ENCODE peak calls at places on chromosomes 2 and 18, in eight cellular contexts. One of them, this sample, is unnamed.

GRCh38 chr18:49668583-49669290 is 106.9 kb downstream of the LIPG start:
- DNase-seq in globus pallidus: peak; percentile 29
- DNase-seq in NCI-H748 treated with DMSO at 0.1 percent for 48 hours: peak; percentile 13
- DNase-seq in non-pigmented ciliary epithelial cell: no peak
- DNase-seq in GM19239: no peak
- DNase-seq in HS-27A: no peak
- DNase-seq in adipocyte: no peak
- DNase-seq in NCI-H1105: peak; percentile 40
- DNase-seq in this sample: peak; percentile 54

GRCh38 chr2:239283288-239283945 is 117.4 kb downstream of the HDAC4 start:
- DNase-seq in adipocyte: no peak
- DNase-seq in GM19239: no peak
- DNase-seq in globus pallidus: no peak
- DNase-seq in HS-27A: no peak
- DNase-seq in NCI-H1105: no peak
- DNase-seq in non-pigmented ciliary epithelial cell: no peak
- DNase-seq in NCI-H748 treated with DMSO at 0.1 percent for 48 hours: no peak
- DNase-seq in this sample: no peak

GRCh38 chr2:26735883-26736588 is 28.0 kb upstream of the SLC35F6 start:
- DNase-seq in globus pallidus: no peak
- DNase-seq in NCI-H1105: no peak
- DNase-seq in HS-27A: no peak
- DNase-seq in adipocyte: no peak
- DNase-seq in GM19239: no peak
- DNase-seq in non-pigmented ciliary epithelial cell: no peak
- DNase-seq in NCI-H748 treated with DMSO at 0.1 percent for 48 hours: no peak
- DNase-seq in this sample: no peak

GRCh38 chr2:10839813-10840212 is 27.2 kb upstream of the PDIA6 start:
- DNase-seq in non-pigmented ciliary epithelial cell: no peak
- DNase-seq in GM19239: no peak
- DNase-seq in NCI-H748 treated with DMSO at 0.1 percent for 48 hours: no peak
- DNase-seq in HS-27A: no peak
- DNase-seq in adipocyte: peak; percentile 48
- DNase-seq in NCI-H1105: no peak
- DNase-seq in globus pallidus: no peak
- DNase-seq in this sample: peak; percentile 23

GRCh38 chr2:97936199-97936598 is 59.5 kb downstream of the TMEM131 start:
- DNase-seq in adipocyte: no peak
- DNase-seq in NCI-H748 treated with DMSO at 0.1 percent for 48 hours: peak; percentile 76
- DNase-seq in NCI-H1105: peak; percentile 59
- DNase-seq in non-pigmented ciliary epithelial cell: no peak
- DNase-seq in globus pallidus: no peak
- DNase-seq in HS-27A: no peak
- DNase-seq in GM19239: no peak
- DNase-seq in this sample: no peak

GRCh38 chr2:75719616-75720015 is 8.9 kb upstream of the GCFC2 start:
- DNase-seq in globus pallidus: no peak
- DNase-seq in NCI-H748 treated with DMSO at 0.1 percent for 48 hours: no peak
- DNase-seq in NCI-H1105: no peak
- DNase-seq in GM19239: no peak
- DNase-seq in adipocyte: no peak
- DNase-seq in HS-27A: no peak
- DNase-seq in non-pigmented ciliary epithelial cell: no peak
- DNase-seq in this sample: no peak

GRCh38 chr2:102051659-102052366 is 60.1 kb downstream of the IL1R2 start:
- DNase-seq in NCI-H1105: no peak
- DNase-seq in HS-27A: no peak
- DNase-seq in non-pigmented ciliary epithelial cell: no peak
- DNase-seq in globus pallidus: no peak
- DNase-seq in GM19239: no peak
- DNase-seq in adipocyte: no peak
- DNase-seq in NCI-H748 treated with DMSO at 0.1 percent for 48 hours: no peak
- DNase-seq in this sample: peak; percentile 54

GRCh38 chr2:96505231-96505889 is at the start of gene NEURL3:
- DNase-seq in GM19239: no peak
- DNase-seq in HS-27A: no peak
- DNase-seq in adipocyte: peak; percentile 40
- DNase-seq in NCI-H1105: no peak
- DNase-seq in NCI-H748 treated with DMSO at 0.1 percent for 48 hours: no peak
- DNase-seq in non-pigmented ciliary epithelial cell: no peak
- DNase-seq in globus pallidus: no peak
- DNase-seq in this sample: peak; percentile 50

GRCh38 chr2:42976400-42976799 is 184.0 kb upstream of the HAAO start:
- DNase-seq in NCI-H748 treated with DMSO at 0.1 percent for 48 hours: no peak
- DNase-seq in adipocyte: no peak
- DNase-seq in GM19239: no peak
- DNase-seq in non-pigmented ciliary epithelial cell: no peak
- DNase-seq in NCI-H1105: no peak
- DNase-seq in HS-27A: no peak
- DNase-seq in globus pallidus: no peak
- DNase-seq in this sample: no peak

GRCh38 chr2:218146056-218146455 is 20.2 kb downstream of the CXCR2 start:
- DNase-seq in adipocyte: no peak
- DNase-seq in NCI-H1105: no peak
- DNase-seq in HS-27A: no peak
- DNase-seq in globus pallidus: no peak
- DNase-seq in GM19239: no peak
- DNase-seq in non-pigmented ciliary epithelial cell: no peak
- DNase-seq in NCI-H748 treated with DMSO at 0.1 percent for 48 hours: no peak
- DNase-seq in this sample: no peak

GRCh38 chr2:117979911-117980341 is 33.9 kb downstream of the CCDC93 start:
- DNase-seq in non-pigmented ciliary epithelial cell: peak; percentile 18
- DNase-seq in GM19239: no peak
- DNase-seq in NCI-H1105: no peak
- DNase-seq in globus pallidus: peak; percentile 35
- DNase-seq in HS-27A: no peak
- DNase-seq in adipocyte: peak; percentile 36
- DNase-seq in NCI-H748 treated with DMSO at 0.1 percent for 48 hours: no peak
- DNase-seq in this sample: no peak

GRCh38 chr2:200616656-200617055 is 30.8 kb downstream of the AOX1 start:
- DNase-seq in HS-27A: no peak
- DNase-seq in globus pallidus: no peak
- DNase-seq in adipocyte: peak; percentile 51
- DNase-seq in GM19239: no peak
- DNase-seq in NCI-H748 treated with DMSO at 0.1 percent for 48 hours: no peak
- DNase-seq in non-pigmented ciliary epithelial cell: no peak
- DNase-seq in NCI-H1105: no peak
- DNase-seq in this sample: peak; percentile 62

GRCh38 chr2:125837108-125837507 is 818.9 kb upstream of the GYPC start:
- DNase-seq in globus pallidus: no peak
- DNase-seq in NCI-H1105: no peak
- DNase-seq in HS-27A: no peak
- DNase-seq in GM19239: no peak
- DNase-seq in non-pigmented ciliary epithelial cell: no peak
- DNase-seq in NCI-H748 treated with DMSO at 0.1 percent for 48 hours: no peak
- DNase-seq in adipocyte: no peak
- DNase-seq in this sample: no peak

GRCh38 chr2:13006829-13007715 is 290.3 kb downstream of the TRIB2 start:
- DNase-seq in HS-27A: peak; percentile 81
- DNase-seq in NCI-H1105: peak; percentile 32
- DNase-seq in NCI-H748 treated with DMSO at 0.1 percent for 48 hours: peak; percentile 60
- DNase-seq in non-pigmented ciliary epithelial cell: no peak
- DNase-seq in GM19239: peak; percentile 34
- DNase-seq in adipocyte: peak; percentile 86
- DNase-seq in globus pallidus: peak; percentile 71
- DNase-seq in this sample: peak; percentile 81

GRCh38 chr2:23135481-23136100 is 249.4 kb upstream of the KLHL29 start:
- DNase-seq in NCI-H1105: no peak
- DNase-seq in NCI-H748 treated with DMSO at 0.1 percent for 48 hours: no peak
- DNase-seq in non-pigmented ciliary epithelial cell: no peak
- DNase-seq in GM19239: no peak
- DNase-seq in globus pallidus: no peak
- DNase-seq in adipocyte: no peak
- DNase-seq in HS-27A: no peak
- DNase-seq in this sample: peak; percentile 2

GRCh38 chr2:180607501-180608060 is 372.8 kb upstream of the UBE2E3 start:
- DNase-seq in NCI-H748 treated with DMSO at 0.1 percent for 48 hours: peak; percentile 93
- DNase-seq in HS-27A: no peak
- DNase-seq in GM19239: no peak
- DNase-seq in adipocyte: no peak
- DNase-seq in non-pigmented ciliary epithelial cell: no peak
- DNase-seq in NCI-H1105: peak; percentile 55
- DNase-seq in globus pallidus: no peak
- DNase-seq in this sample: no peak

GRCh38 chr18:58911241-58911640 is 46.6 kb downstream of the ZNF532 start:
- DNase-seq in HS-27A: no peak
- DNase-seq in globus pallidus: no peak
- DNase-seq in GM19239: no peak
- DNase-seq in adipocyte: peak; percentile 64
- DNase-seq in NCI-H1105: no peak
- DNase-seq in NCI-H748 treated with DMSO at 0.1 percent for 48 hours: no peak
- DNase-seq in non-pigmented ciliary epithelial cell: no peak
- DNase-seq in this sample: peak; percentile 26

GRCh38 chr2:128310761-128311160 is 7.9 kb downstream of the HS6ST1 start:
- DNase-seq in GM19239: no peak
- DNase-seq in adipocyte: no peak
- DNase-seq in NCI-H1105: no peak
- DNase-seq in globus pallidus: no peak
- DNase-seq in NCI-H748 treated with DMSO at 0.1 percent for 48 hours: no peak
- DNase-seq in HS-27A: no peak
- DNase-seq in non-pigmented ciliary epithelial cell: no peak
- DNase-seq in this sample: no peak

GRCh38 chr2:113162869-113163268 is 10.9 kb upstream of the PSD4 start:
- DNase-seq in NCI-H748 treated with DMSO at 0.1 percent for 48 hours: no peak
- DNase-seq in globus pallidus: no peak
- DNase-seq in non-pigmented ciliary epithelial cell: no peak
- DNase-seq in GM19239: no peak
- DNase-seq in adipocyte: no peak
- DNase-seq in NCI-H1105: no peak
- DNase-seq in HS-27A: no peak
- DNase-seq in this sample: no peak

GRCh38 chr2:237591021-237591370 is 462 bp upstream of the RAB17 start:
- DNase-seq in globus pallidus: no peak
- DNase-seq in HS-27A: no peak
- DNase-seq in GM19239: no peak
- DNase-seq in adipocyte: no peak
- DNase-seq in non-pigmented ciliary epithelial cell: no peak
- DNase-seq in NCI-H1105: peak; percentile 58
- DNase-seq in NCI-H748 treated with DMSO at 0.1 percent for 48 hours: no peak
- DNase-seq in this sample: no peak

GRCh38 chr2:212958133-212958532 is 193.3 kb downstream of the IKZF2 start:
- DNase-seq in NCI-H1105: no peak
- DNase-seq in HS-27A: no peak
- DNase-seq in NCI-H748 treated with DMSO at 0.1 percent for 48 hours: no peak
- DNase-seq in adipocyte: no peak
- DNase-seq in GM19239: no peak
- DNase-seq in globus pallidus: no peak
- DNase-seq in non-pigmented ciliary epithelial cell: no peak
- DNase-seq in this sample: no peak

GRCh38 chr2:55923091-55923977 is at the start of gene EFEMP1:
- DNase-seq in non-pigmented ciliary epithelial cell: no peak
- DNase-seq in adipocyte: peak; percentile 80
- DNase-seq in GM19239: no peak
- DNase-seq in NCI-H1105: peak; percentile 6
- DNase-seq in globus pallidus: peak; percentile 65
- DNase-seq in NCI-H748 treated with DMSO at 0.1 percent for 48 hours: peak; percentile 4
- DNase-seq in HS-27A: no peak
- DNase-seq in this sample: peak; percentile 74